ENCODE peak calls at places on chromosomes 7 and 10, in nine cellular contexts. V is neural crest cell, O is body of pancreas, A is choroid plexus epithelial cell, C is heart right ventricle, W is WTC11, R is brain microvascular endothelial cell, Q is psoas muscle, T is prostate gland. X is an unnamed sample.

GRCh38 chr10:90787906-90788491 is 69.8 kb downstream of the HTR7 start:
- DNase-seq in V (peak), O (peak), A (peak), C (peak), W (peak), R (peak), Q (no peak), T (no peak), X (peak)

GRCh38 chr10:126421745-126422144 is 33.5 kb upstream of the ADAM12 start:
- DNase-seq in V (no peak), O (no peak), A (peak), C (peak), W (no peak), R (peak), Q (no peak), T (no peak), X (no peak)

GRCh38 chr10:88810196-88810961 is 7.8 kb downstream of the LIPM start:
- DNase-seq in V (no peak), O (peak), A (peak), C (no peak), W (no peak), R (peak), Q (no peak), T (peak), X (peak)

GRCh38 chr10:50367732-50368131 is 116.4 kb upstream of the ASAH2 start:
- DNase-seq in V (peak), O (peak), A (peak), C (no peak), W (no peak), R (peak), Q (no peak), T (no peak), X (peak)

GRCh38 chr10:78194539-78195402 is 161.1 kb downstream of the RPS24 start:
- DNase-seq in V (no peak), O (no peak), A (peak), C (no peak), W (no peak), R (peak), Q (no peak), T (no peak), X (no peak)

GRCh38 chr10:75655791-75656451 is 224.5 kb downstream of the LRMDA start:
- DNase-seq in V (no peak), O (peak), A (peak), C (peak), W (no peak), R (peak), Q (no peak), T (no peak), X (no peak)

GRCh38 chr7:150453186-150453585 is 2.8 kb downstream of the GIMAP8 start:
- DNase-seq in V (no peak), O (no peak), A (no peak), C (no peak), W (no peak), R (no peak), Q (no peak), T (no peak), X (no peak)

GRCh38 chr7:152909280-152909679 is 149.7 kb downstream of the ACTR3B start:
- DNase-seq in V (no peak), O (no peak), A (no peak), C (no peak), W (no peak), R (no peak), Q (no peak), T (no peak), X (no peak)

GRCh38 chr7:4714767-4715384 is 32.8 kb downstream of the FOXK1 start:
- DNase-seq in V (no peak), O (no peak), A (no peak), C (no peak), W (no peak), R (no peak), Q (peak), T (no peak), X (no peak)

GRCh38 chr7:7820939-7821338 is 102.5 kb upstream of the RPA3 start:
- DNase-seq in V (no peak), O (no peak), A (no peak), C (no peak), W (no peak), R (no peak), Q (no peak), T (no peak), X (no peak)

GRCh38 chr10:30074101-30074500 is 14.7 kb upstream of the JCAD start:
- DNase-seq in V (no peak), O (no peak), A (no peak), C (no peak), W (no peak), R (no peak), Q (no peak), T (no peak), X (no peak)

GRCh38 chr10:117168729-117169128 is 28.6 kb upstream of the KCNK18 start:
- DNase-seq in V (no peak), O (no peak), A (no peak), C (no peak), W (peak), R (no peak), Q (no peak), T (no peak), X (no peak)

GRCh38 chr10:86857097-86857825 is 100.2 kb downstream of the MMRN2 start:
- DNase-seq in V (no peak), O (no peak), A (peak), C (no peak), W (no peak), R (peak), Q (no peak), T (no peak), X (no peak)

GRCh38 chr7:50869108-50869716 is 86.5 kb upstream of the GRB10 start:
- DNase-seq in V (no peak), O (peak), A (peak), C (peak), W (no peak), R (peak), Q (no peak), T (no peak), X (no peak)

GRCh38 chr10:784759-785538 is 95.5 kb upstream of the DIP2C start:
- DNase-seq in V (peak), O (peak), A (peak), C (peak), W (peak), R (peak), Q (peak), T (peak), X (peak)

GRCh38 chr10:114879541-114880158 is 58.1 kb downstream of the FHIP2A start:
- DNase-seq in V (peak), O (peak), A (peak), C (peak), W (peak), R (no peak), Q (no peak), T (no peak), X (peak)

GRCh38 chr7:79332091-79332490 is 121.4 kb downstream of the MAGI2 start:
- DNase-seq in V (no peak), O (no peak), A (no peak), C (no peak), W (no peak), R (no peak), Q (no peak), T (no peak), X (no peak)

GRCh38 chr10:112345202-112345601 is 28.7 kb upstream of the ACSL5 start:
- DNase-seq in V (no peak), O (no peak), A (no peak), C (no peak), W (no peak), R (no peak), Q (no peak), T (no peak), X (no peak)

GRCh38 chr10:112346774-112347173 is 27.1 kb upstream of the ACSL5 start:
- DNase-seq in V (no peak), O (no peak), A (no peak), C (no peak), W (no peak), R (no peak), Q (no peak), T (no peak), X (no peak)

GRCh38 chr10:112343056-112343806 is 30.7 kb upstream of the ACSL5 start:
- DNase-seq in V (no peak), O (no peak), A (no peak), C (no peak), W (no peak), R (no peak), Q (no peak), T (no peak), X (no peak)

GRCh38 chr10:112345743-112346142 is 28.2 kb upstream of the ACSL5 start:
- DNase-seq in V (no peak), O (no peak), A (no peak), C (no peak), W (no peak), R (no peak), Q (no peak), T (no peak), X (no peak)

DNA sequence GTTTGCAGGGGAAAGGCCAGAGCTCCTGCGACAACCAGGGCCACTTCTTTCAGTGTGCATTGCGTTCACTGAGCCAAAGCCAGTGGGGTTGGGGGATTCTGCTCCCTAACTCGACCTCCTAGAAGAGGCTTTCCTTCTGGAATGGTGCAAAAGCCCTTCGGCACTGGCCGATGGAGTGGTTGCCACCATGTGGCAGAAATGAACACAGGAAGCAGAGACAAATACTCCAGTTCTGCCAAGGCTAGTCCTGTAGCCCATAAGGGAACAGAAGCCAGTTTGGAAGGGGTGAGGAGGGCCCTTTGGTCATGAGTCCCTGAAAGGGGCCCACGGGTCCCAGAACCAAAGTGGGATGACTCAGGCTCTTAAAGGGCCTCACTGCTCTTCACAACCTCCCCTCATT is 29.7 kb upstream of the ACSL5 start:
- DNase-seq in V (no peak), O (no peak), A (no peak), C (no peak), W (no peak), R (no peak), Q (no peak), T (no peak), X (no peak)
- TF ChIP-seq CTCF in V (no peak), O (no peak), A (peak), C (no peak), W (no peak), R (peak), Q (no peak), T (no peak), X (no peak)

DNA sequence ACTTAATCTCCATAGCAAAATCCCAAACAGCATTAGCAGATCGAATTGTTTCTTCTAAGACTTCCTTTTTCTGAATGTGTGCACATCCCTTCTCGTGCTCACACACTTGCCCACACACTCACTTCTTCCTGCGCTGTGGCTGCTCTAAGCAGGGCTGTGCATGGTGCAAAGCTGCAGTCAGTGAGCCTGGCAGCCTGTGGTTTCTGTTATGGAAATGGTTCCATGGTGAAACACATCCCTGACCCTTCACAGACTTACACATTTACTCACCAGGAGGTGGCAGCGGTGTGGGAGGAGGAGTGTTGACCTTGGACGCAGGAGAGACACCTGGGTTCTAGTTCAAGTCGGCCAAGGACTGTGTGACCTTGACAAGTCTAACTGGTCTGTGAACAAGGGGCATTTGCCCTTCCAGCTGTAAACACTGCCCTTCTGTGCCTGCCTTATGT is 24.9 kb downstream of the MTURN start:
- DNase-seq in V (no peak), O (peak), A (peak), C (no peak), W (no peak), R (peak), Q (no peak), T (no peak), X (peak)
- TF ChIP-seq CTCF in V (peak), O (peak), A (peak), C (peak), W (no peak), R (peak), Q (no peak), T (no peak), X (no peak)

GRCh38 chr10:15426115-15426514 is 55.0 kb upstream of the FAM171A1 start:
- DNase-seq in V (no peak), O (no peak), A (no peak), C (no peak), W (no peak), R (no peak), Q (no peak), T (no peak), X (no peak)

GRCh38 chr10:15430969-15431791 is 60.1 kb upstream of the FAM171A1 start:
- DNase-seq in V (no peak), O (no peak), A (no peak), C (no peak), W (no peak), R (no peak), Q (no peak), T (no peak), X (no peak)

GRCh38 chr10:15426558-15426957 is 55.5 kb upstream of the FAM171A1 start:
- DNase-seq in V (no peak), O (no peak), A (no peak), C (no peak), W (no peak), R (no peak), Q (no peak), T (no peak), X (no peak)

DNA sequence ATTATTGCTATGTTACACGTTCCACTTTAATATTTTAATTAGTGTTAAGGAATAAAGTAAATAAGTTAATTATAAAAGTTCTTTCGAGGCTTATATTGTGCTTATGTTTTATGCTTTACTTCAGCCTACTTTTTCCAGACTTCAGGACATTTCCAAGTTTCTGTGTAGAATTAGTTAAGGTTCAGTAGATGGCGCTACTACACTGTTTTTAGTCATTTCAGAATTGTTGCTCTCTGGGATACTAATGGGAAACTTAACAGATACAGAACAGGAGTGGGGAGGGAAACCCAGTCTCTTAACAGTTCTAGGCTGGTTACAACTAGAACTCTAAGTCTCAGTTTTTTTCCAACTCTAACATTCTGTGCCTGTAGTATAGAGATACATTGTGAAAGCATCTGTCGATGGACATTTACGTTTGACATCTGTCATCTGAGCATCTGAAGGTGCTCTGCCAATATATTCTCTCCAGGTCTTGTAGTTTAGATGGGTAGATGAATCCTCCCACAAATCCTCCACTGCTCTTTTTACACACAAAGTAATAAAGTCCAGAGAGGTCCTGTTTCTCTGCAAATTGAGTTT is 56.8 kb upstream of the FAM171A1 start:
- DNase-seq in V (no peak), O (no peak), A (peak), C (no peak), W (no peak), R (peak), Q (no peak), T (no peak), X (no peak)
- TF ChIP-seq CTCF in V (peak), O (peak), A (peak), C (peak), W (peak), R (peak), Q (peak), T (peak), X (peak)

GRCh38 chr7:103573479-103574058 is 127.6 kb upstream of the SLC26A5 start:
- DNase-seq in V (no peak), O (no peak), A (peak), C (no peak), W (no peak), R (no peak), Q (no peak), T (no peak), X (no peak)
- TF ChIP-seq CTCF in V (peak), O (peak), A (peak), C (peak), W (peak), R (peak), Q (peak), T (peak), X (peak)

GRCh38 chr10:13787015-13787421 is 200.3 kb downstream of the PRPF18 start:
- DNase-seq in V (no peak), O (no peak), A (peak), C (peak), W (no peak), R (peak), Q (no peak), T (no peak), X (no peak)

GRCh38 chr10:13788320-13788600 is 201.5 kb downstream of the PRPF18 start:
- DNase-seq in V (no peak), O (no peak), A (no peak), C (no peak), W (no peak), R (no peak), Q (no peak), T (no peak), X (no peak)

GRCh38 chr10:13788701-13789447 is 202.1 kb downstream of the PRPF18 start:
- DNase-seq in V (no peak), O (peak), A (peak), C (peak), W (no peak), R (peak), Q (peak), T (no peak), X (no peak)

GRCh38 chr10:13779748-13780147 is 193.0 kb downstream of the PRPF18 start:
- DNase-seq in V (no peak), O (no peak), A (no peak), C (no peak), W (no peak), R (no peak), Q (no peak), T (no peak), X (no peak)

DNA sequence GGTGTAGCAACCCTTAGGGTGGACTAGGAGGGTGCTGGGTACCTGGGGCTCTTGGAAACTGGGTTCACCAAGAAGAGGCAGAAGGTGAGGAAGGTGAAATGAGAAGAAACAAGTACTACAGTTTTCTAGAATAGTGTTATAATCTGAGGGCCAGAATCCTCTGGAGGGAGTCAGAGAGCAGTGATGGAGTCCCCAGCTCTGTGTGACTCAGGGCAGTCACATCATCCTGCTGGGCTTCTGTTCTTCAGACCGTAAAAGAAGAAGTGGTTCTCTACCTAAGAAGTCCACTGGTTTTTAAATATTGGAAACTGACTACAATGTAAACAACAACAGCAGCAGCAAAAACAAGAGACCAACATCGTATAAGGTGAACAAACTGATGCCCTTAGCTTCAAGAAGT is 197.3 kb downstream of the PRPF18 start:
- DNase-seq in V (no peak), O (no peak), A (peak), C (no peak), W (no peak), R (peak), Q (no peak), T (no peak), X (no peak)
- TF ChIP-seq CTCF in V (peak), O (no peak), A (peak), C (peak), W (no peak), R (peak), Q (no peak), T (no peak), X (no peak)

DNA sequence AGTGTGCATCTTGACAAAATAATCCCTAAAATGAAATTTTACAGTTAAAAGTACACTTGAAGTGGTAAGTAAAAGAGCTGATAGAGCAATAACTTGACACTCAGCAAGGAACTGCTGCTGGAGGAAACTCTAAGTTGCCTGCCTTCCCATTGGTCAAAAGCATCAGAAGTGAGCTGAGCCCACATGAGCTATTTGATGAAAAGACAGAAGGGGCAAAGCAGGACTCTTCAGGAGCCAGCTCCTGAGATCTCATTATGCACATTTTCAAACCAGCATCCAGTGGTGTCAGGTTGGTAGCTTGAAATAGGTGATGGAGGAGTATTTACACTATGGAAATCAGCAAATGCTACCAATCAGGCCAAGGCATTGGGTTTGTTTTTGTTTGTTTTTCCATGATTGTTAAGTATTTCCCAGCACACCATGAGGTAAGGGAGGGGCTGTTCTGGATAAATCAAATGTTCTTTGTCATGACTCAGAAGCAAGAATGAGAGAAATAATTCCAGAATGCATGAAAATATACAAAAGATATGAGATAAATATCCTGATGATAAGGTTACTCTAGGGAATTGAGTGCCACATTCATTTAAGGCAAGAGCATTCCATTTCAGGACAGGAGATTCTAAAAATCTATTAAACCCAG is 316.6 kb downstream of the SNX13 start:
- DNase-seq in V (no peak), O (no peak), A (peak), C (no peak), W (no peak), R (peak), Q (no peak), T (no peak), X (no peak)
- TF ChIP-seq CTCF in V (no peak), O (no peak), A (no peak), C (no peak), W (no peak), R (no peak), Q (no peak), T (no peak), X (no peak)